ENCODE peak calls at places on chromosome 22, in four cellular contexts. B, K, E and Q are unnamed samples. For H3K9me3, the result is how much of the 10 kb centered on the place peaks cover.

GRCh38 chr22:44879301-44879680 is 126.9 kb downstream of the ARHGAP8 start:
- DNase-seq in B (no peak), E (no peak), K (no peak), Q (no peak)

GRCh38 chr22:46064236-46064965 is 85.9 kb upstream of the PPARA start:
- DNase-seq in K (no peak), B (no peak), E (peak), Q (no peak)

GRCh38 chr22:39241632-39242388 is 3.0 kb downstream of the PDGFB start:
- DNase-seq in E (no peak), B (no peak), K (no peak), Q (no peak)

GRCh38 chr22:27416553-27417427 is 384.8 kb downstream of the MN1 start:
- DNase-seq in B (peak), E (no peak), K (no peak), Q (no peak)

GRCh38 chr22:32325811-32326237 is 31.8 kb upstream of the RFPL3 start:
- DNase-seq in K (no peak), E (no peak), B (no peak), Q (peak)

GRCh38 chr22:17860220-17860965 is 86.1 kb upstream of the BID start:
- DNase-seq in K (no peak), B (no peak), E (no peak), Q (no peak)

GRCh38 chr22:44407404-44408226 is 90.4 kb downstream of the RTL6 start:
- DNase-seq in B (no peak), E (no peak), K (no peak), Q (no peak)

GRCh38 chr22:45204241-45204640 is 36.5 kb downstream of the KIAA0930 start:
- DNase-seq in K (no peak), B (no peak), E (no peak), Q (no peak)

GRCh38 chr22:22902247-22902962 is 14.8 kb downstream of the IGLL5 start:
- DNase-seq in B (no peak), K (no peak), E (no peak), Q (no peak)

GRCh38 chr22:37284126-37284806 is 2.0 kb downstream of the CYTH4 start:
- DNase-seq in E (no peak), K (no peak), B (no peak), Q (no peak)
- H3K27ac ChIP-seq in E (peak), K (no peak), B (no peak), Q (peak)

GRCh38 chr22:48851933-48852549 is 975.6 kb downstream of the BRD1 start:
- DNase-seq in E (no peak), K (no peak), B (no peak), Q (no peak)

GRCh38 chr22:48849513-48849912 is 978.2 kb downstream of the BRD1 start:
- DNase-seq in K (no peak), E (no peak), B (no peak), Q (no peak)

GRCh38 chr22:48853627-48854240 is 973.9 kb downstream of the BRD1 start:
- DNase-seq in E (no peak), B (no peak), K (no peak), Q (no peak)

GRCh38 chr22:48849963-48850657 is 977.6 kb downstream of the BRD1 start:
- DNase-seq in E (no peak), B (no peak), K (no peak), Q (no peak)

DNA sequence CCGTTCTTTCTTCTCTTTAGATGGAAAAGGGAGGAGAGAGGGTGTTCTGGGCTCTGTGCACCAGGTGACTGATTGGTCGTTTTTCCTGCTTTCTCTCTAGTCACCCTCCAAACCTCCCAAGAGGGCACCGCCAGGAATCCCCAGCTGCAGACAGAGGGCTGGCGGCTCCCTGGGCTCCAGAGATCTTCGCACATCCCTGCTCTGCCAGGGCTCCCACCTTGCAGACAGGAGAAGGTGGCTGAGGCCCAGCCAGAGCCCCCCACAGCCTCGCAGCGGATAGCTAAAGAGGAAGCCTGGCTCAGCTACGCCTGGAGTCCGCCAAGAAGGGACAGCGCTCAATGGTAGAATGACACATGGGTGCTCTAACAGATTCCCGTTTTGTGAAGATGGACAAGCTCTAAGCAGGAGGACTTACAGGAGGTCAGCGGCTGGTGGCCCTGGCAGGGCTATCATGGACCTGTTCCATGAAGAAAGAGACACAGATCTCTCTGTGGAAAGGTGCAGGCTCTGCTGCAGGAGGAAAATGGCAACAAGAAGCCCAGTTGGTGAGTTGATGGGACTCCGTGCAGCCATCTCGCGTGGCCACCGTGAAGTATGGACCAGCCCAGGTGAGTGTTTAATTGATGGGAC is 976.9 kb downstream of the BRD1 start:
- DNase-seq in B (no peak), K (no peak), E (no peak), Q (no peak)
- H3K9me3 ChIP-seq in B (under half), K (under half), E (under half), Q (under half)

DNA sequence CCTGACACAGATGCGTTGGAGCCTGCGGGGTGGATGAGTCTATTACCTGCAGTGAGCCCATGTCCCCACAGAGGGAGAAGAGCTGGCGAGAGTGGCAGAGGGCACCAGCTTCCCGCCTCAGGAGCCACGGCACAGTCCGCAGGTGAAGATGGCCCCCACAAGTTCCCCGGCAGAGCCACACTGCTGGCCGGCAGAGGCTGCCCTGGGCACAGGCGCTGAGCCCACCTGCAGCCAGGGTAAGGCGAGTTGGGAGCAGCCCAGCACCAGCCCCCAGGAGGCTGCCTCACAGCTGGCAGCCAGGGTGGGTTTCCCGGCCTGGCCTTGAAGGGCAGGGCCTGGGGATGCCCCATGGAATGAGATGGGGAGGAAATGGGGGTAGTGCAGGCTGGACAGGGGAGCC is 5.2 kb upstream of the SUSD2 start:
- DNase-seq in E (no peak), K (no peak), B (no peak), Q (no peak)
- H3K27ac ChIP-seq in E (peak), K (no peak), B (no peak), Q (peak)

DNA sequence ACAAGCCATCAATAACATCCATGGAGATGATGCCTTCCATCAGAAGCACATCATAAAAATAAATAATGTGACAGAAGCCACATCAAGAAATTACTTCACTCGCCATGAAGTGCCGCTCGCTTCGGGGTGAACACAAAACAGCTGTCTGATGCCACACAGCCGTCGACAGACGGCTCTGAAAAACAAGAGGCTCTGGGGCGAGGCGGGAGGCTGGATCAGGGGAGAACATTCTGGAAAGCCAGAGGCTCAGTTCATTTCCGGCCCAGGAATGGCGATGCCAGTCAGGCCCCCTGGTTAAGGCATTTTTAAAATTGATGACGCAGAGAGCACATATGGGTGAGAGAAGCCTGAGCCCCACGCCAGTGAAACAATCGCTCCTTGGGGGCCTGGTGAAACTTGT is 805.3 kb downstream of the TBC1D22A start:
- DNase-seq in E (no peak), B (no peak), K (no peak), Q (no peak)
- H3K9me3 ChIP-seq in E (under half), B (under half), K (under half), Q (under half)

DNA sequence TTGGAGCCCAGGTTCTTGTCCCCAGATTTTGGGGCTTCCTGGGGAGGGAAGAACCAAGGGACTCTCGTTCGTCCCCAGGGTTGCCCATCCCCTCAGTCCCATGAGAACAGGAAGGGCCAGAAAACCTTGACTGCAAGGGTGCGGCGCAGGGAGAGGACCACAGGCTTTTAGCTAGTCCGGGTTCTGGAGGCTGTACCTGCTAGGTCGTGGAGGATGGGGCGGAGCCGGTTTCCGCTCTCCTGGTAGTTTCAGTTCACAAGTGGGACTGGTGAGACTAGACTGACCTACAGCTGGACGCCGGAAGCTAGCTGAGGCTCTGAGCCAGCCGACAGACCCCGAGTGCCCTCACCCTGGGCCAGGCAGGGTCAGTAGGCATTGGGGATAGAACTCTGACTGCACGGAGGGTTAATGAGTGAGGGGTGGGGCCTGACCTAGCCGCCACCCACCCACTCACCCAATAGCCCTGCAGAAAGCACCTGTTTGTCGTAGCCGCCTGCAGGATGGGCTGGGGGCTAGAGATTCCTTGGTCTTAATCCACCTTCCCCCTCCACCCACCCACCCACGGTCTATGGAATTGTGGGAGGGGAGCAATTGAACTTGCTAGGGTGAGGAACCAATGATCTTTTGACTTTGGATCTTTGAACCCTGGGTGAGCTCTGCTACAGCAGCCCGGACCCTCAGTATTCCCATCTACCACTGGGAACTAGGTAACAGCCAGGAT is 1.5 kb downstream of the MAFF start:
- DNase-seq in K (peak), B (peak), E (no peak), Q (no peak)
- H3K27ac ChIP-seq in K (peak), B (peak), E (peak), Q (peak)

GRCh38 chr22:47463220-47463619 is 700.8 kb downstream of the TBC1D22A start:
- DNase-seq in K (no peak), E (no peak), B (no peak), Q (peak)
- H3K9me3 ChIP-seq in K (under half), E (under half), B (under half), Q (under half)

GRCh38 chr22:41563051-41563711 is 2.4 kb downstream of the CSDC2 start:
- DNase-seq in K (no peak), E (no peak), B (peak), Q (no peak)

GRCh38 chr22:41567452-41567768 is 6.6 kb downstream of the CSDC2 start:
- DNase-seq in B (no peak), K (no peak), E (no peak), Q (no peak)

GRCh38 chr22:41562461-41562860 is 1.7 kb downstream of the CSDC2 start:
- DNase-seq in K (no peak), E (no peak), B (no peak), Q (no peak)

GRCh38 chr22:41564563-41564962 is 3.8 kb downstream of the CSDC2 start:
- DNase-seq in K (no peak), B (no peak), E (no peak), Q (no peak)

GRCh38 chr22:41565403-41566054 is 4.7 kb downstream of the CSDC2 start:
- DNase-seq in B (peak), E (no peak), K (peak), Q (no peak)
- H3K27ac ChIP-seq in B (peak), E (no peak), K (no peak), Q (peak)

DNA sequence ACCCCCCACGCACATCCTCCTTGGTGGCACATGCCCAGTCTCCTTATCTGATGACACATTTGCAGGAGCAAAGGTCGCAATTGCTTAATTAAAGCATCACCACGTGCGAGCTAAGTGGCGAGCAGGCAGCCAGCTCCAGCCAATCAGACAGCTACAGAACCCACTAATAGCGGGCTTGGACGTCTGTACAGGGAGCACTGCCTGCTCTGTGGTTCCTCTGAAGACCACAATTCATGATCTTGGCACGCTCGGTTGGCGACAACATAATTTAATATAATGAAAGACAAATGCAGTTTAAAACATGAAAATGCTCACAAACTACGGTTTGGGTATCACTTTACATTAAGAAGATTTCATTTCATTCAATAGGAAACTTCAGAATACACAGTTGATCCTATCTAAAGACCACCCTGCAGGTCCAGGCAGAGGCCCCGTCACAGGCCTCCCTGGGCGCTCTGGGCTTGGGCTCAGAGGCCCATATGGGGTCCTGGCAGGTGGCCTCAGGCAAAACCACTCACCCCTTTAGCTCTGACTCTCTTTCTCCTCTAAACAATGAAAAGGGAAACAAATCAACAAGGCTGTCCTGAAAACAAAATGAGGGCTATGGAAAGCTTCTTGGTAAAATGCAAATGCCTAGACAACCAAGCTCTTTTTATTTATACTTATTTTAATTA is 10.4 kb downstream of the PACSIN2 start:
- DNase-seq in E (no peak), K (peak), B (peak), Q (no peak)
- H3K9me3 ChIP-seq in E (under half), K (under half), B (under half), Q (under half)